ENCODE peak calls at places on chromosomes 7 and 10, in seven cellular contexts. H, Y, O, K, Q, A and T are unnamed samples.

GRCh38 chr7:49333180-49333881 is 409.0 kb downstream of the CDC14C start:
- DNase-seq in H (peak; percentile 94), Y (no peak), O (no peak), K (no peak), Q (no peak), A (no peak), T (no peak)

GRCh38 chr10:91034494-91035157 is 113.7 kb upstream of the ANKRD1 start:
- DNase-seq in H (no peak), Y (peak; percentile 33), O (peak; percentile 68), K (peak; percentile 44), Q (peak; percentile 37), A (peak; percentile 69), T (no peak)

GRCh38 chr7:157009170-157009777 is 1.2 kb downstream of the MNX1 start:
- DNase-seq in H (no peak), Y (peak; percentile 59), O (no peak), K (no peak), Q (peak; percentile 67), A (no peak), T (no peak)

GRCh38 chr10:101769541-101770180 is 6.3 kb downstream of the FGF8 start:
- DNase-seq in H (no peak), Y (no peak), O (no peak), K (no peak), Q (no peak), A (no peak), T (no peak)

GRCh38 chr10:60434418-60435046 is 44.9 kb upstream of the ANK3 start:
- DNase-seq in H (peak; percentile 49), Y (no peak), O (no peak), K (peak; percentile 76), Q (peak; percentile 28), A (no peak), T (peak; percentile 58)

GRCh38 chr7:46775020-46775419 is 806.9 kb downstream of the TNS3 start:
- DNase-seq in H (no peak), Y (no peak), O (no peak), K (peak; percentile 29), Q (no peak), A (no peak), T (no peak)

GRCh38 chr10:73911553-73912004 is 647 bp downstream of the PLAU start:
- DNase-seq in H (no peak), Y (no peak), O (no peak), K (peak; percentile 14), Q (no peak), A (no peak), T (no peak)

GRCh38 chr10:3774814-3775670 is 10.0 kb downstream of the KLF6 start:
- DNase-seq in H (no peak), Y (no peak), O (no peak), K (peak; percentile 96), Q (peak; percentile 47), A (no peak), T (peak; percentile 85)

GRCh38 chr10:50224330-50224952 is 26.9 kb downstream of the ASAH2 start:
- DNase-seq in H (peak; percentile 68), Y (peak; percentile 37), O (no peak), K (peak; percentile 90), Q (peak; percentile 13), A (no peak), T (peak; percentile 68)

GRCh38 chr10:129604333-129605032 is 137.4 kb downstream of the MGMT start:
- DNase-seq in H (no peak), Y (no peak), O (no peak), K (no peak), Q (no peak), A (no peak), T (no peak)

GRCh38 chr7:83684928-83685327 is 36.0 kb upstream of the SEMA3E start:
- DNase-seq in H (no peak), Y (no peak), O (no peak), K (no peak), Q (no peak), A (no peak), T (no peak)

GRCh38 chr10:129364949-129365348 is 102.1 kb upstream of the MGMT start:
- DNase-seq in H (no peak), Y (no peak), O (no peak), K (no peak), Q (no peak), A (no peak), T (no peak)

GRCh38 chr10:103193820-103194529 is 903 bp upstream of the NT5C2 start:
- DNase-seq in H (no peak), Y (peak; percentile 35), O (no peak), K (peak; percentile 52), Q (no peak), A (no peak), T (no peak)
- H3K27ac ChIP-seq in H (no peak overlapping the region), Y (peak overlapping the region; percentile 97), O (peak overlapping the region; percentile 100), K (no peak overlapping the region), Q (no peak overlapping the region), A (peak overlapping the region; percentile 98), T (no peak overlapping the region)

GRCh38 chr7:99627513-99627912 is 10.8 kb downstream of the ZSCAN25 start:
- DNase-seq in H (no peak), Y (no peak), O (no peak), K (no peak), Q (no peak), A (no peak), T (no peak)
- H3K36me3 ChIP-seq in H (peaks cover 87% of the 10 kb centered on the region), Y (peaks cover 100% of the 10 kb centered on the region), O (peaks cover 94% of the 10 kb centered on the region), K (peaks cover 40% of the 10 kb centered on the region), Q (peaks cover 42% of the 10 kb centered on the region), A (peaks cover 9% of the 10 kb centered on the region), T (peaks cover 71% of the 10 kb centered on the region)

GRCh38 chr10:78966844-78967488 is 101.8 kb upstream of the ZMIZ1 start:
- DNase-seq in H (no peak), Y (no peak), O (no peak), K (no peak), Q (no peak), A (no peak), T (no peak)

GRCh38 chr10:78964274-78964951 is 104.4 kb upstream of the ZMIZ1 start:
- DNase-seq in H (no peak), Y (no peak), O (no peak), K (no peak), Q (no peak), A (no peak), T (no peak)

GRCh38 chr10:78963074-78964034 is 105.4 kb upstream of the ZMIZ1 start:
- DNase-seq in H (no peak), Y (no peak), O (peak; percentile 40), K (no peak), Q (no peak), A (no peak), T (no peak)

GRCh38 chr10:78966182-78966787 is 102.5 kb upstream of the ZMIZ1 start:
- DNase-seq in H (no peak), Y (no peak), O (no peak), K (no peak), Q (no peak), A (no peak), T (no peak)

DNA sequence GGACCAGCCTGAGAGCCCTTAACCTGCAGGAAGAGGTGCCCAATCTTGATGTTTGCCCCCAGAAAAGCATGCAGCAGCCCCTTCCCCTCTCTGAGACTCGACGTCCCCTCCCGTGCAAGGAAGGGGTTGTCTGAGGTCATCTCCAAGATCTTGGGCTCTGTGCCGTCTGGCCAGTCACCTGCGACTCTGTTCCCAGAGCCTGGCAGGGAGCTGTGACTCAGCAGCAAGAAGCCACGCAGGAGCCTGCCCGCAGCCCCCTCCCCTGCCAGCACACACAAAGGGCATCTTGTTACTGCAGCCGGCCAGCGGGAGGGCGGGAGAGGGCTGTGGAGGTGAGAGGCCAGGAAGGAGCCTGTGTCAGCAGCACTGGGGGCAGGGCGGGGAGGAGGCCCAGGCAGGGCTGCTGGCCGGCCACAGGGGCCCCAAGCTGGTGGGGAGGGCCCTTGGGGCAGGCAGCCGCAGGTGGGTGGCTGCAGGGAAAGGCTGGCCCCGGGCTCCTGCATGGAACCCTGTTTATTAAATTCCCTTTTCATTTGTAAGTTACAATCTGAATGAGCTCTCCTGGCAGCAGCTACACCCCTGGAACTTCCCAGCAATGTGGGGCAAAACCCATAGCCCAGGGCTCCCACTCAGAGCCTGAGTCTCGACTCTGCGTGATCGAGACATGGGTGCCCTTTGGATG is 103.7 kb upstream of the ZMIZ1 start:
- DNase-seq in H (no peak), Y (peak; percentile 82), O (peak; percentile 45), K (peak; percentile 26), Q (no peak), A (peak; percentile 88), T (peak; percentile 17)
- H3K27ac ChIP-seq in H (no peak overlapping the region), Y (peak overlapping the region; percentile 3), O (peak overlapping the region; percentile 22), K (no peak overlapping the region), Q (no peak overlapping the region), A (peak overlapping the region; percentile 78), T (no peak overlapping the region)

GRCh38 chr7:50508471-50508943 is 56.7 kb downstream of the DDC start:
- DNase-seq in H (no peak), Y (no peak), O (no peak), K (no peak), Q (no peak), A (no peak), T (no peak)
- H3K36me3 ChIP-seq in H (no peaks in the 10 kb centered on the region), Y (no peaks in the 10 kb centered on the region), O (no peaks in the 10 kb centered on the region), K (no peaks in the 10 kb centered on the region), Q (no peaks in the 10 kb centered on the region), A (no peaks in the 10 kb centered on the region), T (no peaks in the 10 kb centered on the region)

GRCh38 chr7:27191716-27192545 is 6.9 kb upstream of the HOXA11 start:
- DNase-seq in H (no peak), Y (peak; percentile 24), O (no peak), K (no peak), Q (peak; percentile 48), A (no peak), T (no peak)

GRCh38 chr7:27193335-27194001 is 6.4 kb downstream of the HOXA13 start:
- DNase-seq in H (no peak), Y (no peak), O (no peak), K (no peak), Q (no peak), A (no peak), T (no peak)

GRCh38 chr7:27194002-27194352 is 5.9 kb downstream of the HOXA13 start:
- DNase-seq in H (no peak), Y (no peak), O (no peak), K (no peak), Q (no peak), A (no peak), T (no peak)

GRCh38 chr7:27191081-27191715 is 6.2 kb upstream of the HOXA11 start:
- DNase-seq in H (no peak), Y (peak; percentile 10), O (no peak), K (no peak), Q (peak; percentile 19), A (no peak), T (no peak)

GRCh38 chr7:27192546-27193334 is 7.2 kb downstream of the HOXA13 start:
- DNase-seq in H (no peak), Y (no peak), O (no peak), K (peak; percentile 66), Q (peak; percentile 63), A (no peak), T (no peak)
- H3K27ac ChIP-seq in H (no peak overlapping the region), Y (no peak overlapping the region), O (no peak overlapping the region), K (no peak overlapping the region), Q (peak overlapping the region; percentile 98), A (no peak overlapping the region), T (no peak overlapping the region)

GRCh38 chr7:44697136-44698045 is 51.3 kb upstream of the ZMIZ2 start:
- DNase-seq in H (no peak), Y (no peak), O (no peak), K (no peak), Q (no peak), A (no peak), T (no peak)
- H3K36me3 ChIP-seq in H (peaks cover 81% of the 10 kb centered on the region), Y (peaks cover 98% of the 10 kb centered on the region), O (peaks cover 95% of the 10 kb centered on the region), K (peaks cover 32% of the 10 kb centered on the region), Q (peaks cover 80% of the 10 kb centered on the region), A (peaks cover 7% of the 10 kb centered on the region), T (peaks cover 59% of the 10 kb centered on the region)

GRCh38 chr7:151091003-151091402 is 4.7 kb downstream of the AGAP3 start:
- DNase-seq in H (no peak), Y (no peak), O (no peak), K (no peak), Q (no peak), A (no peak), T (no peak)
- H3K27ac ChIP-seq in H (no peak overlapping the region), Y (peak overlapping the region; percentile 90), O (no peak overlapping the region), K (no peak overlapping the region), Q (peak overlapping the region; percentile 92), A (no peak overlapping the region), T (no peak overlapping the region)

GRCh38 chr10:103882285-103883007 is 27.1 kb upstream of the SH3PXD2A start:
- DNase-seq in H (no peak), Y (no peak), O (no peak), K (no peak), Q (no peak), A (no peak), T (no peak)
- H3K36me3 ChIP-seq in H (peaks cover 1% of the 10 kb centered on the region), Y (peaks cover 80% of the 10 kb centered on the region), O (peaks cover 73% of the 10 kb centered on the region), K (peaks cover 4% of the 10 kb centered on the region), Q (peaks cover 27% of the 10 kb centered on the region), A (no peaks in the 10 kb centered on the region), T (peaks cover 19% of the 10 kb centered on the region)